ENCODE peak calls at places on chromosome 7, in six cellular contexts. Z, X, P, Y, O and M are unnamed samples.

GRCh38 chr7:920351-921070 is 34.0 kb downstream of the ADAP1 start:
- DNase-seq in Z (no peak), X (no peak), P (peak), Y (peak), O (peak), M (no peak)

GRCh38 chr7:71182536-71182935 is 50.6 kb downstream of the GALNT17 start:
- DNase-seq in Z (no peak), X (no peak), P (no peak), Y (no peak), O (no peak), M (no peak)

GRCh38 chr7:106111671-106112117 is 418 bp downstream of the SYPL1 start:
- DNase-seq in Z (peak), X (peak), P (no peak), Y (peak), O (no peak), M (no peak)

GRCh38 chr7:13946181-13946580 is 43.3 kb downstream of the ETV1 start:
- DNase-seq in Z (no peak), X (peak), P (no peak), Y (no peak), O (no peak), M (no peak)

GRCh38 chr7:35487402-35487801 is 207.5 kb downstream of the HERPUD2 start:
- DNase-seq in Z (no peak), X (no peak), P (no peak), Y (no peak), O (no peak), M (no peak)

GRCh38 chr7:92848854-92849745 is 12.7 kb upstream of the CDK6 start:
- DNase-seq in Z (no peak), X (no peak), P (no peak), Y (no peak), O (no peak), M (no peak)

GRCh38 chr7:74074731-74075130 is 8.9 kb upstream of the LIMK1 start:
- DNase-seq in Z (no peak), X (no peak), P (no peak), Y (no peak), O (no peak), M (no peak)

GRCh38 chr7:66837007-66837406 is 84.0 kb upstream of the TMEM248 start:
- DNase-seq in Z (no peak), X (peak), P (no peak), Y (no peak), O (peak), M (peak)

GRCh38 chr7:115662120-115662519 is 368.4 kb downstream of the TFEC start:
- DNase-seq in Z (no peak), X (peak), P (no peak), Y (no peak), O (no peak), M (no peak)

GRCh38 chr7:149224352-149224751 is 15.1 kb upstream of the ZNF212 start:
- DNase-seq in Z (no peak), X (no peak), P (no peak), Y (no peak), O (no peak), M (no peak)

GRCh38 chr7:5525271-5526189 is 101.9 kb upstream of the TNRC18 start:
- DNase-seq in Z (no peak), X (peak), P (no peak), Y (no peak), O (no peak), M (no peak)

GRCh38 chr7:133690740-133691139 is 436.4 kb upstream of the LRGUK start:
- DNase-seq in Z (no peak), X (no peak), P (no peak), Y (no peak), O (no peak), M (no peak)

GRCh38 chr7:96979551-96980276 is 25.6 kb upstream of the DLX6 start:
- DNase-seq in Z (no peak), X (no peak), P (no peak), Y (no peak), O (no peak), M (no peak)

GRCh38 chr7:141649137-141649864 is 52.7 kb downstream of the DENND11 start:
- DNase-seq in Z (no peak), X (no peak), P (no peak), Y (no peak), O (no peak), M (no peak)

GRCh38 chr7:81769891-81770818 is at the start of gene HGF:
- DNase-seq in Z (peak), X (peak), P (no peak), Y (no peak), O (peak), M (no peak)

GRCh38 chr7:6256709-6257535 is 15.5 kb downstream of the CYTH3 start:
- DNase-seq in Z (peak), X (peak), P (no peak), Y (no peak), O (no peak), M (no peak)

GRCh38 chr7:87003872-87004798 is 55.3 kb downstream of the ELAPOR2 start:
- DNase-seq in Z (no peak), X (no peak), P (no peak), Y (no peak), O (no peak), M (peak)

GRCh38 chr7:132090444-132090843 is 485.8 kb downstream of the PLXNA4 start:
- DNase-seq in Z (no peak), X (no peak), P (no peak), Y (no peak), O (no peak), M (no peak)

GRCh38 chr7:140512317-140513000 is 33.2 kb upstream of the MKRN1 start:
- DNase-seq in Z (peak), X (peak), P (no peak), Y (no peak), O (no peak), M (no peak)

GRCh38 chr7:140533394-140533872 is 54.1 kb upstream of the MKRN1 start:
- DNase-seq in Z (peak), X (peak), P (no peak), Y (no peak), O (no peak), M (no peak)

GRCh38 chr7:1567082-1567771 is 2.6 kb downstream of the PSMG3 start:
- DNase-seq in Z (no peak), X (peak), P (no peak), Y (no peak), O (no peak), M (no peak)

GRCh38 chr7:104943502-104944343 is 70.3 kb upstream of the KMT2E start:
- DNase-seq in Z (peak), X (peak), P (no peak), Y (no peak), O (no peak), M (no peak)

GRCh38 chr7:22885824-22886255 is 63.2 kb upstream of the TOMM7 start:
- DNase-seq in Z (no peak), X (peak), P (no peak), Y (no peak), O (no peak), M (no peak)

GRCh38 chr7:47326808-47327207 is 255.1 kb downstream of the TNS3 start:
- DNase-seq in Z (peak), X (peak), P (no peak), Y (no peak), O (no peak), M (no peak)

GRCh38 chr7:105224884-105225651 is 163.7 kb downstream of the SRPK2 start:
- DNase-seq in Z (no peak), X (peak), P (no peak), Y (no peak), O (no peak), M (no peak)

GRCh38 chr7:144747961-144748360 is 87.9 kb downstream of the TPK1 start:
- DNase-seq in Z (no peak), X (peak), P (no peak), Y (no peak), O (no peak), M (no peak)

GRCh38 chr7:19215421-19215820 is 70.2 kb upstream of the FERD3L start:
- DNase-seq in Z (no peak), X (peak), P (no peak), Y (no peak), O (no peak), M (no peak)

GRCh38 chr7:12709731-12710502 is 22.5 kb downstream of the ARL4A start:
- DNase-seq in Z (no peak), X (peak), P (no peak), Y (no peak), O (no peak), M (no peak)

GRCh38 chr7:32616625-32617024 is 121.3 kb downstream of the AVL9 start:
- DNase-seq in Z (peak), X (peak), P (no peak), Y (no peak), O (no peak), M (no peak)

GRCh38 chr7:151131284-151131621 is 36.2 kb downstream of the GBX1 start:
- DNase-seq in Z (no peak), X (no peak), P (no peak), Y (no peak), O (no peak), M (no peak)

GRCh38 chr7:77626515-77627306 is 69.5 kb upstream of the RSBN1L start:
- DNase-seq in Z (no peak), X (no peak), P (no peak), Y (no peak), O (no peak), M (no peak)

GRCh38 chr7:129643545-129644170 is 32.1 kb downstream of the NRF1 start:
- DNase-seq in Z (no peak), X (peak), P (no peak), Y (no peak), O (no peak), M (no peak)

GRCh38 chr7:139560678-139561077 is 37.2 kb downstream of the CLEC2L start:
- DNase-seq in Z (no peak), X (no peak), P (no peak), Y (no peak), O (no peak), M (no peak)

GRCh38 chr7:145036592-145037386 is 200.9 kb upstream of the TPK1 start:
- DNase-seq in Z (peak), X (peak), P (no peak), Y (no peak), O (peak), M (peak)

GRCh38 chr7:7519528-7519927 is 16.1 kb downstream of the COL28A1 start:
- DNase-seq in Z (no peak), X (no peak), P (no peak), Y (no peak), O (no peak), M (no peak)

GRCh38 chr7:7516156-7516555 is 19.5 kb downstream of the COL28A1 start:
- DNase-seq in Z (no peak), X (no peak), P (no peak), Y (no peak), O (no peak), M (no peak)

GRCh38 chr7:7516662-7517061 is 19.0 kb downstream of the COL28A1 start:
- DNase-seq in Z (no peak), X (no peak), P (no peak), Y (no peak), O (no peak), M (no peak)

GRCh38 chr7:7521259-7521658 is 14.4 kb downstream of the COL28A1 start:
- DNase-seq in Z (no peak), X (no peak), P (no peak), Y (no peak), O (no peak), M (no peak)

GRCh38 chr7:7517661-7518236 is 17.9 kb downstream of the COL28A1 start:
- DNase-seq in Z (no peak), X (no peak), P (no peak), Y (no peak), O (no peak), M (no peak)
- TF ChIP-seq CTCF in Z (no peak), X (no peak), P (no peak), Y (no peak), O (no peak), M (no peak)

GRCh38 chr7:30652132-30652531 is 30.1 kb downstream of the CRHR2 start:
- DNase-seq in Z (no peak), X (no peak), P (peak), Y (no peak), O (no peak), M (no peak)

GRCh38 chr7:30648744-30649540 is 33.3 kb downstream of the CRHR2 start:
- DNase-seq in Z (no peak), X (no peak), P (peak), Y (no peak), O (no peak), M (no peak)

GRCh38 chr7:30649717-30650116 is 32.5 kb downstream of the CRHR2 start:
- DNase-seq in Z (no peak), X (no peak), P (peak), Y (no peak), O (no peak), M (no peak)

GRCh38 chr7:30652951-30653641 is 29.2 kb downstream of the CRHR2 start:
- DNase-seq in Z (no peak), X (no peak), P (peak), Y (no peak), O (no peak), M (no peak)

DNA sequence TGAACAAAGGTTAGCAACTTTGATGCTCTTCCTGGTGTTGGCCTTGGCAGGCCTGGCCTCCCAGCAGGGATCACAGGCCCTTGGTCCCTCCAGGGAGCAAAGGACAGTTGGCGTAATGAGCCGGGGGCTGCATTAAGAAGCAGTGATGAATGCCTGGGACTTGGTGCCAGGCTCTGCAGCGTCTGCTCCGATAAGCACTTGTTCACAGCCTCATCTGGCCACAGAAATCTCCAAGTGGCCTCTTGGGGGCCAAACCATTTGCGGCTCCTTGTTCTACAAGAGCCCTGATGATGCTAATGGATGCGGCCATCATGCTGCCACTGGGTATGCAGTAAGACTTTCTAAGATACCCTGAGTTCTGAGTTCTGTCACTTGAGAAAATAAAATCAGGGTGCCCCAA is 31.8 kb downstream of the CRHR2 start:
- DNase-seq in Z (no peak), X (no peak), P (peak), Y (no peak), O (no peak), M (no peak)
- TF ChIP-seq CTCF in Z (no peak), X (no peak), P (no peak), Y (no peak), O (no peak), M (no peak)

DNA sequence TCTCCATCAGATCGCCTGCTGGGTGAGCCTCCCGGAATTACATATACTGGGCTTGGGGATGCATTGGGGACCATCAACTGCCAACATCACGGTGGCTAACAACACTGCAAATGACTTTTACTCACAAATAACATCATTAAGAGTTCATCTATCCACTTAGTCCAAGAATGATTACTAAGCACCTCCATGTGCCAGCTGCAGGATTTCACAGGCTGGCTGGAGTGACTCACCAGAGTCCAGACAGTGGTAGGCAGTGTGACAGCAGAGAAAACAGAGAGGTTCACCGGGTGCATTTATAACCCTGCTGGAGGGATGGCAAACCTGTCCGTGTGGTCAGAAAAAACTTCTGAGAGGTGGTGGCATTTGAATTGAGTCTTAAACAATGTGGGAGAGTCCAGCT is 3.2 kb upstream of the IGFBP3 start:
- DNase-seq in Z (no peak), X (peak), P (no peak), Y (no peak), O (no peak), M (no peak)
- TF ChIP-seq CTCF in Z (no peak), X (peak), P (no peak), Y (peak), O (no peak), M (no peak)

GRCh38 chr7:29377718-29378117 is 183.1 kb downstream of the CHN2 start:
- DNase-seq in Z (no peak), X (no peak), P (no peak), Y (no peak), O (no peak), M (no peak)
- TF ChIP-seq CTCF in Z (no peak), X (no peak), P (no peak), Y (no peak), O (no peak), M (no peak)

DNA sequence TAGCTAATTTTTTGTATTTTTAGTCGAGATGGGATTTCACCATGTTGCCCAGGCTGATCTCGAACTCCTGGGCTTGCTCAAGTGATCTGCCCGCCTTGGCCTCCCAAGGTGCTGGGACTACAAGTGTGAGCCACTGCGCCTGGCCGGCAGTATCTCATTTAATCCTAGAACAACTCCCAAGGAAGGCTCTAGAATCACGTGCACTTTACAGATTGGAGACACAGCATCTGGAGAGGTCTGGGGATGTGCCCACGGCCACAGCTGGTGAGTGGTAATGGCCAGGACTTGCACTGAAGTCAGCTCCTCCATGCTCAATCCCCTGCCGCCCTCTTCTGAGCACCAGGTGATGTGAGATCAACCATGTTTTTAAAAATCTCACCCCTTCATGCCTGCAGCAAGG is 43.1 kb downstream of the CARD11 start:
- DNase-seq in Z (no peak), X (no peak), P (no peak), Y (no peak), O (no peak), M (no peak)
- TF ChIP-seq CTCF in Z (no peak), X (no peak), P (no peak), Y (no peak), O (no peak), M (no peak)